ENCODE peak calls at places on chromosomes 3 and 15, in eight cellular contexts. D, L, Y, K, N, R, A and C are unnamed samples.

GRCh38 chr3:187063286-187064081 is 75.8 kb downstream of the RPL39L start:
- DNase-seq in D (peak; percentile 56), A (no peak), R (no peak), N (peak; percentile 46), K (peak; percentile 34), L (no peak), Y (no peak), C (no peak)

GRCh38 chr3:52405066-52405465 is 39.8 kb downstream of the SEMA3G start:
- DNase-seq in Y (no peak), N (no peak), L (peak; percentile 12), K (no peak), R (no peak), A (no peak), D (no peak), C (no peak)

GRCh38 chr15:24772709-24773373 is 97.3 kb downstream of the NPAP1 start:
- DNase-seq in N (peak; percentile 94), R (peak; percentile 92), Y (no peak), D (no peak), A (peak; percentile 44), K (peak; percentile 87), L (peak; percentile 77), C (peak; percentile 72)

GRCh38 chr3:129934234-129935123 is 40.0 kb upstream of the TRH start:
- DNase-seq in L (peak; percentile 77), N (peak; percentile 77), K (peak; percentile 46), D (peak; percentile 41), A (peak; percentile 25), Y (peak; percentile 26), R (peak; percentile 65), C (peak; percentile 52)

GRCh38 chr15:82139823-82140268 is 94.0 kb upstream of the MEX3B start:
- DNase-seq in L (peak; percentile 28), K (peak; percentile 72), Y (peak; percentile 26), A (no peak), N (no peak), R (peak; percentile 60), D (peak; percentile 43), C (no peak)

GRCh38 chr3:172666181-172666872 is 44.5 kb downstream of the NCEH1 start:
- DNase-seq in A (no peak), D (peak; percentile 11), N (peak; percentile 47), L (no peak), R (no peak), Y (no peak), K (peak; percentile 73), C (no peak)

GRCh38 chr15:55197719-55198118 is 978 bp upstream of the RSL24D1 start:
- DNase-seq in Y (no peak), R (no peak), N (no peak), D (no peak), L (no peak), K (no peak), A (no peak), C (no peak)

GRCh38 chr15:71788646-71789579 is 21.4 kb upstream of the NR2E3 start:
- DNase-seq in K (peak; percentile 21), Y (no peak), N (peak; percentile 33), R (no peak), A (no peak), L (no peak), D (no peak), C (no peak)

GRCh38 chr3:50392101-50392715 is 32.9 kb upstream of the TMEM115 start:
- DNase-seq in N (no peak), Y (no peak), L (no peak), D (no peak), R (no peak), A (no peak), K (no peak), C (no peak)

GRCh38 chr15:32828507-32829186 is 110.8 kb downstream of the GREM1 start:
- DNase-seq in R (no peak), A (no peak), D (no peak), N (no peak), K (peak; percentile 48), L (no peak), Y (no peak), C (no peak)

GRCh38 chr15:61831505-61831921 is 228.7 kb downstream of the VPS13C start:
- DNase-seq in D (no peak), A (no peak), L (no peak), K (no peak), Y (no peak), R (peak; percentile 70), N (no peak), C (no peak)

GRCh38 chr3:117523407-117523806 is 813.8 kb downstream of the TUSC7 start:
- DNase-seq in R (no peak), L (no peak), A (no peak), D (no peak), N (peak; percentile 51), Y (no peak), K (no peak), C (no peak)

GRCh38 chr15:98873441-98874218 is 134.0 kb downstream of the PGPEP1L start:
- DNase-seq in N (no peak), D (no peak), L (no peak), K (peak; percentile 70), Y (no peak), A (no peak), R (peak; percentile 78), C (no peak)

GRCh38 chr3:150072576-150072975 is 101.9 kb upstream of the PFN2 start:
- DNase-seq in R (no peak), Y (no peak), D (no peak), K (no peak), N (no peak), L (no peak), A (no peak), C (no peak)

GRCh38 chr15:59104912-59105732 is at the start of gene CCNB2:
- DNase-seq in L (peak; percentile 92), R (peak; percentile 97), A (peak; percentile 81), N (peak; percentile 96), K (peak; percentile 95), D (peak; percentile 96), Y (peak; percentile 73), C (peak; percentile 83)

GRCh38 chr3:142896201-142896755 is 7.4 kb upstream of the PCOLCE2 start:
- DNase-seq in L (no peak), N (no peak), A (no peak), R (no peak), D (no peak), Y (no peak), K (peak; percentile 27), C (no peak)

GRCh38 chr3:192772495-192772894 is 45.2 kb upstream of the FGF12 start:
- DNase-seq in D (no peak), K (peak; percentile 34), Y (no peak), L (peak; percentile 25), N (peak; percentile 87), A (no peak), R (peak; percentile 61), C (no peak)

GRCh38 chr3:55686720-55687254 is 199.7 kb upstream of the WNT5A start:
- DNase-seq in N (no peak), D (no peak), A (no peak), K (peak; percentile 10), R (no peak), L (no peak), Y (no peak), C (no peak)

GRCh38 chr3:158420654-158421396 is 150.2 kb upstream of the MLF1 start:
- DNase-seq in K (peak; percentile 57), N (no peak), Y (no peak), D (no peak), R (no peak), A (no peak), L (no peak), C (no peak)

GRCh38 chr15:64897345-64897985 is 14.2 kb upstream of the ANKDD1A start:
- DNase-seq in Y (no peak), K (peak; percentile 76), D (no peak), A (no peak), N (no peak), L (no peak), R (no peak), C (no peak)

GRCh38 chr3:36989000-36989399 is 3.9 kb downstream of the EPM2AIP1 start:
- DNase-seq in R (no peak), K (no peak), A (no peak), D (no peak), L (no peak), N (no peak), Y (no peak), C (no peak)

GRCh38 chr3:45548724-45549123 is 45.8 kb upstream of the LIMD1 start:
- DNase-seq in K (no peak), Y (no peak), N (no peak), R (no peak), A (no peak), D (no peak), L (no peak), C (no peak)

GRCh38 chr3:197363553-197364409 is 65.4 kb upstream of the DLG1 start:
- DNase-seq in R (peak; percentile 72), K (no peak), Y (no peak), D (no peak), N (no peak), A (no peak), L (peak; percentile 3), C (no peak)

GRCh38 chr3:58274027-58274614 is 31.9 kb upstream of the RPP14 start:
- DNase-seq in Y (no peak), L (no peak), A (no peak), K (peak; percentile 71), R (no peak), N (no peak), D (no peak), C (no peak)

GRCh38 chr3:46866032-46866595 is 2.9 kb upstream of the MYL3 start:
- DNase-seq in K (no peak), Y (no peak), A (no peak), D (no peak), R (no peak), N (no peak), L (no peak), C (no peak)
- H3K27ac ChIP-seq in K (peak overlapping the region; percentile 100), Y (no peak overlapping the region), A (no peak overlapping the region), D (no peak overlapping the region), R (no peak overlapping the region), N (no peak overlapping the region), L (no peak overlapping the region), C (no peak overlapping the region)

DNA sequence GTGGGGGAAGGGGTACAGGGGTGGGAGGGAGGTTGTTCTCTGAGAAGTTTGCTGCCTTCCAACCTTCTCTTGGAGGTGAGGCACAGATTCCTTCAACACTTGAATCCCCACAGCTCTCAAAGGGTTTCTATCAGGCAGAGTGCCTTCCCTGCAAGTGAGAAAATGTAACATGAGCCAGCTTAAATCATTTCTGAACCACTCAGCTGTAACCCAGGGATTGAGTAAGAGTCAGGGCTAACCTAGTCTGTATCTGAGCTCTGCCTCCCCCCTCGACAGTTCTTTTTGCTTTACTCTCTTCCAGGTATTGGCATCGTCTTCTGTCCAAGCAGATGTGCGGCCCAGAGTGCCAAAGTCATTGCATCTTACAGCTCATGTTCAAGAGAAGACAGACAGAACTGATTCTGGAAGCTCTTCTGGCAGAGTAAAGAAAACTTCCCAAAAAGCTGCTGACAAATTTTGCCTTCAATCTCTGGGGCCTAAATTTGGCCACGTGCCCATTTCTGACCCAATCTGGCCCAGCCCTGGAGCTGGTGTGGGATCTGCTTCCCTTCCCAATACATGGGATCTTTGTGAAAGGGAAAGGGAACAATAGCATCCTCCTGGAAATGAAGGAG is 74.8 kb downstream of the ABHD5 start:
- DNase-seq in Y (no peak), D (no peak), R (no peak), L (no peak), A (no peak), N (no peak), K (peak; percentile 58), C (no peak)
- H3K27ac ChIP-seq in Y (no peak overlapping the region), D (no peak overlapping the region), R (no peak overlapping the region), L (peak overlapping the region; percentile 81), A (no peak overlapping the region), N (no peak overlapping the region), K (no peak overlapping the region), C (no peak overlapping the region)

GRCh38 chr3:195866686-195867511 is 41.5 kb downstream of the TNK2 start:
- DNase-seq in A (no peak), Y (no peak), R (no peak), N (no peak), D (no peak), K (no peak), L (peak; percentile 60), C (no peak)
- H3K27ac ChIP-seq in A (no peak overlapping the region), Y (no peak overlapping the region), R (no peak overlapping the region), N (no peak overlapping the region), D (no peak overlapping the region), K (no peak overlapping the region), L (no peak overlapping the region), C (no peak overlapping the region)

GRCh38 chr3:141261472-141262171 is 30.0 kb downstream of the PXYLP1 start:
- DNase-seq in L (no peak), Y (no peak), N (no peak), A (no peak), K (no peak), R (no peak), D (no peak), C (no peak)
- H3K27ac ChIP-seq in L (no peak overlapping the region), Y (no peak overlapping the region), N (no peak overlapping the region), A (peak overlapping the region; percentile 37), K (no peak overlapping the region), R (no peak overlapping the region), D (no peak overlapping the region), C (no peak overlapping the region)